ENCODE peak calls at places on chromosomes 4 and X, in six cellular contexts. E is stromal cell of bone marrow; I is GM13976; G is stimulated activated CD4-positive, alpha-beta T cell treated with anti-CD3 and anti-CD28 coated beads, Interleukin-4, amount 100 ng/mL, for 24 hours; P is EL; A is anterior cingulate cortex. X is an unnamed sample.

GRCh38 chr4:86834901-86835300 is 14.3 kb downstream of the SLC10A6 start:
- DNase-seq in I (no peak), G (no peak), A (no peak), P (peak), E (no peak), X (no peak)

GRCh38 chr4:1506956-1507721 is 100.9 kb upstream of the NKX1-1 start:
- DNase-seq in A (no peak), E (no peak), P (no peak), G (no peak), I (no peak), X (no peak)

GRCh38 chr4:168615294-168615693 is 118.4 kb downstream of the PALLD start:
- DNase-seq in I (no peak), E (peak), G (no peak), P (peak), A (no peak), X (no peak)

GRCh38 chr4:185672618-185673017 is 137.3 kb upstream of the PDLIM3 start:
- DNase-seq in I (no peak), E (no peak), G (no peak), P (no peak), A (no peak), X (no peak)

GRCh38 chr4:107757860-107758476 is 37.9 kb upstream of the PAPSS1 start:
- DNase-seq in G (no peak), P (peak), A (no peak), E (no peak), I (no peak), X (no peak)

GRCh38 chrX:129478516-129478915 is 44.8 kb downstream of the SMARCA1 start:
- DNase-seq in G (no peak), P (peak), A (no peak), E (no peak), I (no peak), X (no peak)

GRCh38 chr4:87975466-87975865 is at the start of gene SPP1:
- DNase-seq in P (peak), A (peak), G (peak), I (peak), E (no peak), X (peak)

GRCh38 chr4:82123934-82124333 is 249.9 kb downstream of the HNRNPD start:
- DNase-seq in E (no peak), I (no peak), P (no peak), G (no peak), A (no peak), X (no peak)

GRCh38 chr4:76546282-76547166 is 111.5 kb downstream of the SHROOM3 start:
- DNase-seq in A (no peak), P (peak), G (no peak), E (peak), I (no peak), X (no peak)

GRCh38 chrX:21799767-21800166 is 39.6 kb upstream of the MBTPS2 start:
- DNase-seq in G (no peak), E (no peak), A (no peak), I (no peak), P (no peak), X (no peak)

GRCh38 chrX:10557166-10557565 is 63.2 kb downstream of the MID1 start:
- DNase-seq in I (no peak), G (no peak), A (no peak), E (no peak), P (no peak), X (no peak)

GRCh38 chrX:155052738-155053498 is 18.0 kb downstream of the CMC4 start:
- DNase-seq in P (no peak), I (no peak), A (no peak), E (no peak), G (no peak), X (no peak)

GRCh38 chr4:38621004-38621684 is 42.9 kb upstream of the KLF3 start:
- DNase-seq in G (no peak), P (peak), I (no peak), A (no peak), E (peak), X (no peak)

GRCh38 chr4:1992468-1993168 is 16.2 kb downstream of the NELFA start:
- DNase-seq in E (no peak), I (no peak), P (no peak), A (no peak), G (no peak), X (no peak)

GRCh38 chr4:156779774-156780173 is 191.8 kb downstream of the PDGFC start:
- DNase-seq in G (no peak), E (peak), A (no peak), I (no peak), P (peak), X (no peak)

GRCh38 chr4:25532579-25532978 is 123.1 kb upstream of the SLC34A2 start:
- DNase-seq in E (no peak), A (no peak), P (no peak), G (no peak), I (no peak), X (no peak)

GRCh38 chr4:151324449-151325319 is 721 bp downstream of the SH3D19 start:
- DNase-seq in E (peak), P (peak), A (peak), G (no peak), I (peak), X (peak)

GRCh38 chr4:89123418-89123817 is 12.1 kb downstream of the TIGD2 start:
- DNase-seq in G (no peak), I (no peak), E (no peak), A (no peak), P (peak), X (no peak)

GRCh38 chrX:3567681-3568080 is 145.8 kb downstream of the PRKX start:
- DNase-seq in A (no peak), I (no peak), P (peak), G (no peak), E (no peak), X (no peak)

GRCh38 chrX:113400193-113400704 is 559.6 kb upstream of the AMOT start:
- DNase-seq in E (no peak), P (peak), I (no peak), A (no peak), G (no peak), X (no peak)

GRCh38 chr4:118849867-118850812 is 14.2 kb upstream of the SEC24D start:
- DNase-seq in P (peak), G (peak), I (peak), E (no peak), A (no peak), X (no peak)

GRCh38 chr4:187608001-187608421 is 387.6 kb upstream of the ZFP42 start:
- DNase-seq in I (no peak), P (peak), E (peak), G (no peak), A (no peak), X (no peak)

GRCh38 chrX:18377802-18378201 is 23.3 kb upstream of the SCML2 start:
- DNase-seq in I (peak), A (no peak), G (peak), P (peak), E (no peak), X (no peak)

GRCh38 chr4:52912608-52913007 is 50.5 kb downstream of the RASL11B start:
- DNase-seq in G (no peak), I (no peak), A (no peak), E (no peak), P (peak), X (no peak)

GRCh38 chr4:5036239-5036638 is 15.0 kb upstream of the STK32B start:
- DNase-seq in A (no peak), I (no peak), P (peak), E (no peak), G (no peak), X (no peak)

GRCh38 chr4:153314915-153315314 is 29.6 kb upstream of the MND1 start:
- DNase-seq in E (no peak), P (no peak), I (no peak), A (no peak), G (no peak), X (no peak)

GRCh38 chr4:73434311-73434710 is 1.7 kb upstream of the AFP start:
- DNase-seq in I (peak), P (no peak), A (no peak), E (no peak), G (no peak), X (no peak)

GRCh38 chr4:108833041-108833440 is 70.2 kb upstream of the ETNPPL start:
- DNase-seq in P (no peak), I (no peak), E (no peak), A (no peak), G (no peak), X (no peak)

X was measured in hippocampal formation.